ENCODE peak calls at places on chromosomes 1 and 21, in ten cellular contexts. J is DMS 273 treated with DMSO at 0.1 percent for 48 hours, D is Right ventricle myocardium superior, H is left lung, Y is fibroblast of gingiva, X is cardiac fibroblast, K is germinal center, V is sigmoid colon, I is mucosa of gallbladder, Q is T follicular helper cell. T is an unnamed sample.

GRCh38 chr1:225642177-225642576 is 10.7 kb downstream of the ENAH start:
- DNase-seq in J (no peak), D (no peak), H (no peak), Y (no peak), X (peak; percentile 36), K (no peak), V (no peak), I (no peak), Q (no peak), T (no peak)

GRCh38 chr1:56376188-56376984 is 203.0 kb downstream of the PLPP3 start:
- DNase-seq in J (no peak), D (peak; percentile 54), H (no peak), Y (peak; percentile 70), X (peak; percentile 65), K (no peak), V (peak; percentile 83), I (peak; percentile 38), Q (no peak), T (no peak)

GRCh38 chr1:53736290-53736689 is 2.7 kb downstream of the GLIS1 start:
- DNase-seq in J (no peak), D (no peak), H (no peak), Y (peak; percentile 54), X (peak; percentile 36), K (no peak), V (no peak), I (no peak), Q (no peak), T (no peak)

GRCh38 chr1:21251773-21252471 is 38.3 kb downstream of the ECE1 start:
- DNase-seq in J (no peak), D (peak; percentile 34), H (no peak), Y (peak; percentile 97), X (peak; percentile 94), K (no peak), V (peak; percentile 82), I (peak; percentile 84), Q (no peak), T (no peak)

GRCh38 chr1:10640079-10640578 is 156.3 kb downstream of the CASZ1 start:
- DNase-seq in J (peak; percentile 48), D (peak; percentile 74), H (no peak), Y (no peak), X (no peak), K (no peak), V (no peak), I (no peak), Q (no peak), T (no peak)

GRCh38 chr1:1630191-1630964 is 1.6 kb upstream of the MMP23B start:
- DNase-seq in J (peak; percentile 35), D (peak; percentile 86), H (peak; percentile 88), Y (peak; percentile 36), X (peak; percentile 67), K (peak; percentile 99), V (peak; percentile 89), I (peak; percentile 85), Q (peak; percentile 92), T (peak; percentile 66)

GRCh38 chr1:33121728-33122127 is 40.8 kb downstream of the AZIN2 start:
- DNase-seq in J (no peak), D (no peak), H (no peak), Y (no peak), X (no peak), K (no peak), V (no peak), I (no peak), Q (no peak), T (no peak)

GRCh38 chr1:108503062-108503740 is 53.1 kb downstream of the NBPF6 start:
- DNase-seq in J (no peak), D (no peak), H (no peak), Y (peak; percentile 65), X (peak; percentile 88), K (no peak), V (no peak), I (peak; percentile 13), Q (no peak), T (no peak)

GRCh38 chr1:206772228-206773002 is at the start of gene IL10:
- DNase-seq in J (no peak), D (peak; percentile 59), H (peak; percentile 84), Y (no peak), X (no peak), K (peak; percentile 42), V (peak; percentile 74), I (no peak), Q (no peak), T (no peak)

GRCh38 chr1:110746644-110747259 is 72.0 kb upstream of the KCNA3 start:
- DNase-seq in J (no peak), D (peak; percentile 47), H (no peak), Y (peak; percentile 20), X (peak; percentile 56), K (peak; percentile 30), V (no peak), I (peak; percentile 62), Q (peak; percentile 38), T (no peak)

GRCh38 chr1:46183119-46183842 is 7.0 kb upstream of the P3R3URF start:
- DNase-seq in J (peak; percentile 84), D (peak; percentile 76), H (no peak), Y (peak; percentile 98), X (peak; percentile 91), K (no peak), V (peak; percentile 72), I (peak; percentile 89), Q (no peak), T (peak; percentile 98)

GRCh38 chr1:173113015-173113741 is 62.4 kb upstream of the TNFSF18 start:
- DNase-seq in J (no peak), D (no peak), H (no peak), Y (no peak), X (no peak), K (no peak), V (no peak), I (no peak), Q (no peak), T (peak; percentile 77)

GRCh38 chr21:38567577-38568360 is 69.5 kb upstream of the ERG start:
- DNase-seq in J (no peak), D (no peak), H (no peak), Y (peak; percentile 2), X (peak; percentile 18), K (no peak), V (no peak), I (no peak), Q (no peak), T (no peak)

GRCh38 chr1:205569411-205570172 is 62.2 kb downstream of the ELK4 start:
- DNase-seq in J (no peak), D (no peak), H (no peak), Y (no peak), X (no peak), K (no peak), V (peak; percentile 59), I (no peak), Q (no peak), T (no peak)

GRCh38 chr21:46078984-46079356 is 18.9 kb upstream of the COL6A2 start:
- DNase-seq in J (no peak), D (peak; percentile 68), H (no peak), Y (peak; percentile 73), X (no peak), K (no peak), V (no peak), I (peak; percentile 9), Q (no peak), T (peak; percentile 44)

GRCh38 chr1:118185083-118185899 is at the start of gene SPAG17:
- DNase-seq in J (peak; percentile 27), D (peak; percentile 79), H (peak; percentile 81), Y (no peak), X (peak; percentile 74), K (no peak), V (no peak), I (peak; percentile 81), Q (no peak), T (no peak)

GRCh38 chr1:224539971-224540370 is 76.1 kb upstream of the CNIH3 start:
- DNase-seq in J (no peak), D (no peak), H (no peak), Y (peak; percentile 72), X (no peak), K (no peak), V (no peak), I (no peak), Q (no peak), T (no peak)

GRCh38 chr1:1425753-1426495 is 4.8 kb upstream of the ANKRD65 start:
- DNase-seq in J (no peak), D (no peak), H (peak; percentile 75), Y (no peak), X (no peak), K (no peak), V (no peak), I (no peak), Q (no peak), T (peak; percentile 67)

GRCh38 chr1:29470788-29471119 is 234.4 kb downstream of the PTPRU start:
- DNase-seq in J (no peak), D (no peak), H (no peak), Y (no peak), X (no peak), K (no peak), V (peak; percentile 24), I (no peak), Q (no peak), T (no peak)

GRCh38 chr1:74819062-74819461 is 86.1 kb downstream of the TYW3 start:
- DNase-seq in J (no peak), D (no peak), H (no peak), Y (peak; percentile 49), X (no peak), K (no peak), V (no peak), I (no peak), Q (no peak), T (no peak)

GRCh38 chr1:11558286-11558685 is 79.3 kb downstream of the DISP3 start:
- DNase-seq in J (no peak), D (no peak), H (no peak), Y (no peak), X (no peak), K (no peak), V (no peak), I (no peak), Q (no peak), T (no peak)

GRCh38 chr1:207001492-207002245 is 30.9 kb downstream of the C1orf116 start:
- DNase-seq in J (no peak), D (no peak), H (no peak), Y (no peak), X (no peak), K (no peak), V (no peak), I (no peak), Q (no peak), T (no peak)

GRCh38 chr1:153422450-153423068 is 6.2 kb downstream of the S100A7A start:
- DNase-seq in J (peak; percentile 12), D (peak; percentile 75), H (peak; percentile 85), Y (peak; percentile 34), X (peak; percentile 65), K (peak; percentile 55), V (no peak), I (peak; percentile 77), Q (peak; percentile 42), T (no peak)

GRCh38 chr1:47848985-47849610 is 148.1 kb downstream of the TRABD2B start:
- DNase-seq in J (no peak), D (no peak), H (no peak), Y (no peak), X (no peak), K (no peak), V (no peak), I (peak; percentile 41), Q (no peak), T (no peak)

GRCh38 chr1:3674100-3675094 is 22.1 kb downstream of the TP73 start:
- DNase-seq in J (peak; percentile 57), D (peak; percentile 19), H (peak; percentile 61), Y (no peak), X (no peak), K (no peak), V (no peak), I (no peak), Q (no peak), T (no peak)

GRCh38 chr1:248585266-248585665 is 10.7 kb upstream of the OR2T34 start:
- DNase-seq in J (no peak), D (no peak), H (no peak), Y (no peak), X (no peak), K (no peak), V (no peak), I (no peak), Q (no peak), T (no peak)

GRCh38 chr21:16794944-16795343 is 717.9 kb upstream of the CXADR start:
- DNase-seq in J (no peak), D (no peak), H (no peak), Y (peak; percentile 88), X (peak; percentile 82), K (no peak), V (no peak), I (no peak), Q (no peak), T (no peak)

GRCh38 chr1:178942285-178943218 is 71.7 kb upstream of the ANGPTL1 start:
- DNase-seq in J (no peak), D (peak; percentile 58), H (no peak), Y (no peak), X (peak; percentile 55), K (no peak), V (no peak), I (no peak), Q (no peak), T (no peak)

T was measured in RWPE2.